ENCODE peak calls at places on chromosomes 16 and 17, in nine cellular contexts. One of them, this sample, is unnamed.

GRCh38 chr17:41535764-41536481 is 7.8 kb upstream of the KRT19 start:
- DNase-seq in HEK293T: no peak
- DNase-seq in cerebellar nuclear complex: no peak
- DNase-seq in activated naive CD8-positive, alpha-beta T cell treated with anti-CD3 and anti-CD28 coated beads, Interleukin-2, amount 50 U/mL, for 24 hours: no peak
- DNase-seq in stimulated activated CD4-positive, alpha-beta T cell treated with anti-CD3 and anti-CD28 coated beads, TNF-alpha, amount 100 ng/mL, for 4 hours: no peak
- DNase-seq in stimulated activated CD8-positive, alpha-beta memory T cell treated with anti-CD3 and anti-CD28 coated beads, Interleukin-12 subunit alpha, Interleukin-12 subunit beta, amount 100 ng/mL, for 1 hour: no peak
- DNase-seq in left ventricle myocardium superior: no peak
- DNase-seq in GOT3: no peak
- DNase-seq in K562: no peak
- DNase-seq in this sample: no peak

GRCh38 chr17:37322826-37323561 is 52.8 kb upstream of the C17orf78 start:
- DNase-seq in HEK293T: no peak
- DNase-seq in cerebellar nuclear complex: peak
- DNase-seq in activated naive CD8-positive, alpha-beta T cell treated with anti-CD3 and anti-CD28 coated beads, Interleukin-2, amount 50 U/mL, for 24 hours: no peak
- DNase-seq in stimulated activated CD4-positive, alpha-beta T cell treated with anti-CD3 and anti-CD28 coated beads, TNF-alpha, amount 100 ng/mL, for 4 hours: no peak
- DNase-seq in stimulated activated CD8-positive, alpha-beta memory T cell treated with anti-CD3 and anti-CD28 coated beads, Interleukin-12 subunit alpha, Interleukin-12 subunit beta, amount 100 ng/mL, for 1 hour: no peak
- DNase-seq in left ventricle myocardium superior: no peak
- DNase-seq in GOT3: no peak
- DNase-seq in K562: no peak
- DNase-seq in this sample: no peak

GRCh38 chr16:66610111-66610820 is 5.8 kb downstream of the CMTM3 start:
- DNase-seq in HEK293T: no peak
- DNase-seq in cerebellar nuclear complex: no peak
- DNase-seq in activated naive CD8-positive, alpha-beta T cell treated with anti-CD3 and anti-CD28 coated beads, Interleukin-2, amount 50 U/mL, for 24 hours: no peak
- DNase-seq in stimulated activated CD4-positive, alpha-beta T cell treated with anti-CD3 and anti-CD28 coated beads, TNF-alpha, amount 100 ng/mL, for 4 hours: no peak
- DNase-seq in stimulated activated CD8-positive, alpha-beta memory T cell treated with anti-CD3 and anti-CD28 coated beads, Interleukin-12 subunit alpha, Interleukin-12 subunit beta, amount 100 ng/mL, for 1 hour: no peak
- DNase-seq in left ventricle myocardium superior: no peak
- DNase-seq in GOT3: no peak
- DNase-seq in K562: no peak
- DNase-seq in this sample: no peak

GRCh38 chr17:58294034-58294433 is 13.3 kb upstream of the MPO start:
- DNase-seq in HEK293T: no peak
- DNase-seq in cerebellar nuclear complex: no peak
- DNase-seq in activated naive CD8-positive, alpha-beta T cell treated with anti-CD3 and anti-CD28 coated beads, Interleukin-2, amount 50 U/mL, for 24 hours: no peak
- DNase-seq in stimulated activated CD4-positive, alpha-beta T cell treated with anti-CD3 and anti-CD28 coated beads, TNF-alpha, amount 100 ng/mL, for 4 hours: no peak
- DNase-seq in stimulated activated CD8-positive, alpha-beta memory T cell treated with anti-CD3 and anti-CD28 coated beads, Interleukin-12 subunit alpha, Interleukin-12 subunit beta, amount 100 ng/mL, for 1 hour: no peak
- DNase-seq in left ventricle myocardium superior: no peak
- DNase-seq in GOT3: no peak
- DNase-seq in K562: no peak
- DNase-seq in this sample: no peak

GRCh38 chr16:76653390-76654026 is 376.3 kb downstream of the CNTNAP4 start:
- DNase-seq in HEK293T: peak
- DNase-seq in cerebellar nuclear complex: peak
- DNase-seq in activated naive CD8-positive, alpha-beta T cell treated with anti-CD3 and anti-CD28 coated beads, Interleukin-2, amount 50 U/mL, for 24 hours: no peak
- DNase-seq in stimulated activated CD4-positive, alpha-beta T cell treated with anti-CD3 and anti-CD28 coated beads, TNF-alpha, amount 100 ng/mL, for 4 hours: no peak
- DNase-seq in stimulated activated CD8-positive, alpha-beta memory T cell treated with anti-CD3 and anti-CD28 coated beads, Interleukin-12 subunit alpha, Interleukin-12 subunit beta, amount 100 ng/mL, for 1 hour: no peak
- DNase-seq in left ventricle myocardium superior: no peak
- DNase-seq in GOT3: no peak
- DNase-seq in K562: peak
- DNase-seq in this sample: no peak

GRCh38 chr17:55466671-55467070 is 44.6 kb downstream of the SMIM36 start:
- DNase-seq in HEK293T: no peak
- DNase-seq in cerebellar nuclear complex: no peak
- DNase-seq in activated naive CD8-positive, alpha-beta T cell treated with anti-CD3 and anti-CD28 coated beads, Interleukin-2, amount 50 U/mL, for 24 hours: no peak
- DNase-seq in stimulated activated CD4-positive, alpha-beta T cell treated with anti-CD3 and anti-CD28 coated beads, TNF-alpha, amount 100 ng/mL, for 4 hours: no peak
- DNase-seq in stimulated activated CD8-positive, alpha-beta memory T cell treated with anti-CD3 and anti-CD28 coated beads, Interleukin-12 subunit alpha, Interleukin-12 subunit beta, amount 100 ng/mL, for 1 hour: no peak
- DNase-seq in left ventricle myocardium superior: no peak
- DNase-seq in GOT3: no peak
- DNase-seq in K562: no peak
- DNase-seq in this sample: no peak

GRCh38 chr16:83095926-83096692 is 469.3 kb downstream of the CDH13 start:
- DNase-seq in HEK293T: no peak
- DNase-seq in cerebellar nuclear complex: no peak
- DNase-seq in activated naive CD8-positive, alpha-beta T cell treated with anti-CD3 and anti-CD28 coated beads, Interleukin-2, amount 50 U/mL, for 24 hours: no peak
- DNase-seq in stimulated activated CD4-positive, alpha-beta T cell treated with anti-CD3 and anti-CD28 coated beads, TNF-alpha, amount 100 ng/mL, for 4 hours: no peak
- DNase-seq in stimulated activated CD8-positive, alpha-beta memory T cell treated with anti-CD3 and anti-CD28 coated beads, Interleukin-12 subunit alpha, Interleukin-12 subunit beta, amount 100 ng/mL, for 1 hour: no peak
- DNase-seq in left ventricle myocardium superior: no peak
- DNase-seq in GOT3: no peak
- DNase-seq in K562: no peak
- DNase-seq in this sample: no peak

GRCh38 chr17:78241277-78242023 is 10.0 kb downstream of the TMEM235 start:
- DNase-seq in HEK293T: peak
- DNase-seq in cerebellar nuclear complex: no peak
- DNase-seq in activated naive CD8-positive, alpha-beta T cell treated with anti-CD3 and anti-CD28 coated beads, Interleukin-2, amount 50 U/mL, for 24 hours: no peak
- DNase-seq in stimulated activated CD4-positive, alpha-beta T cell treated with anti-CD3 and anti-CD28 coated beads, TNF-alpha, amount 100 ng/mL, for 4 hours: no peak
- DNase-seq in stimulated activated CD8-positive, alpha-beta memory T cell treated with anti-CD3 and anti-CD28 coated beads, Interleukin-12 subunit alpha, Interleukin-12 subunit beta, amount 100 ng/mL, for 1 hour: no peak
- DNase-seq in left ventricle myocardium superior: no peak
- DNase-seq in GOT3: no peak
- DNase-seq in K562: peak
- DNase-seq in this sample: no peak

GRCh38 chr17:82528484-82529265 is 9.1 kb downstream of the FOXK2 start:
- DNase-seq in HEK293T: no peak
- DNase-seq in cerebellar nuclear complex: peak
- DNase-seq in activated naive CD8-positive, alpha-beta T cell treated with anti-CD3 and anti-CD28 coated beads, Interleukin-2, amount 50 U/mL, for 24 hours: no peak
- DNase-seq in stimulated activated CD4-positive, alpha-beta T cell treated with anti-CD3 and anti-CD28 coated beads, TNF-alpha, amount 100 ng/mL, for 4 hours: no peak
- DNase-seq in stimulated activated CD8-positive, alpha-beta memory T cell treated with anti-CD3 and anti-CD28 coated beads, Interleukin-12 subunit alpha, Interleukin-12 subunit beta, amount 100 ng/mL, for 1 hour: no peak
- DNase-seq in left ventricle myocardium superior: peak
- DNase-seq in GOT3: no peak
- DNase-seq in K562: no peak
- DNase-seq in this sample: no peak

GRCh38 chr16:49858200-49859129 is 2.6 kb upstream of the ZNF423 start:
- DNase-seq in HEK293T: no peak
- DNase-seq in cerebellar nuclear complex: no peak
- DNase-seq in activated naive CD8-positive, alpha-beta T cell treated with anti-CD3 and anti-CD28 coated beads, Interleukin-2, amount 50 U/mL, for 24 hours: peak
- DNase-seq in stimulated activated CD4-positive, alpha-beta T cell treated with anti-CD3 and anti-CD28 coated beads, TNF-alpha, amount 100 ng/mL, for 4 hours: peak
- DNase-seq in stimulated activated CD8-positive, alpha-beta memory T cell treated with anti-CD3 and anti-CD28 coated beads, Interleukin-12 subunit alpha, Interleukin-12 subunit beta, amount 100 ng/mL, for 1 hour: no peak
- DNase-seq in left ventricle myocardium superior: peak
- DNase-seq in GOT3: peak
- DNase-seq in K562: peak
- DNase-seq in this sample: peak

GRCh38 chr17:49887086-49887743 is 39.3 kb upstream of the TAC4 start:
- DNase-seq in HEK293T: no peak
- DNase-seq in cerebellar nuclear complex: no peak
- DNase-seq in activated naive CD8-positive, alpha-beta T cell treated with anti-CD3 and anti-CD28 coated beads, Interleukin-2, amount 50 U/mL, for 24 hours: no peak
- DNase-seq in stimulated activated CD4-positive, alpha-beta T cell treated with anti-CD3 and anti-CD28 coated beads, TNF-alpha, amount 100 ng/mL, for 4 hours: no peak
- DNase-seq in stimulated activated CD8-positive, alpha-beta memory T cell treated with anti-CD3 and anti-CD28 coated beads, Interleukin-12 subunit alpha, Interleukin-12 subunit beta, amount 100 ng/mL, for 1 hour: no peak
- DNase-seq in left ventricle myocardium superior: no peak
- DNase-seq in GOT3: no peak
- DNase-seq in K562: no peak
- DNase-seq in this sample: peak

GRCh38 chr17:13503526-13503925 is 98.2 kb downstream of the HS3ST3A1 start:
- DNase-seq in HEK293T: no peak
- DNase-seq in cerebellar nuclear complex: no peak
- DNase-seq in activated naive CD8-positive, alpha-beta T cell treated with anti-CD3 and anti-CD28 coated beads, Interleukin-2, amount 50 U/mL, for 24 hours: no peak
- DNase-seq in stimulated activated CD4-positive, alpha-beta T cell treated with anti-CD3 and anti-CD28 coated beads, TNF-alpha, amount 100 ng/mL, for 4 hours: no peak
- DNase-seq in stimulated activated CD8-positive, alpha-beta memory T cell treated with anti-CD3 and anti-CD28 coated beads, Interleukin-12 subunit alpha, Interleukin-12 subunit beta, amount 100 ng/mL, for 1 hour: no peak
- DNase-seq in left ventricle myocardium superior: no peak
- DNase-seq in GOT3: no peak
- DNase-seq in K562: no peak
- DNase-seq in this sample: no peak

GRCh38 chr16:67786491-67786890 is 19.9 kb downstream of the RANBP10 start:
- DNase-seq in HEK293T: no peak
- DNase-seq in cerebellar nuclear complex: no peak
- DNase-seq in activated naive CD8-positive, alpha-beta T cell treated with anti-CD3 and anti-CD28 coated beads, Interleukin-2, amount 50 U/mL, for 24 hours: no peak
- DNase-seq in stimulated activated CD4-positive, alpha-beta T cell treated with anti-CD3 and anti-CD28 coated beads, TNF-alpha, amount 100 ng/mL, for 4 hours: no peak
- DNase-seq in stimulated activated CD8-positive, alpha-beta memory T cell treated with anti-CD3 and anti-CD28 coated beads, Interleukin-12 subunit alpha, Interleukin-12 subunit beta, amount 100 ng/mL, for 1 hour: no peak
- DNase-seq in left ventricle myocardium superior: no peak
- DNase-seq in GOT3: no peak
- DNase-seq in K562: no peak
- DNase-seq in this sample: no peak

This sample was measured in HuH-7.5.